ENCODE peak calls at places on chromosomes 1 and 21, in four cellular contexts. One of them, this sample, is unnamed.

GRCh38 chr1:3768811-3769390 is 3.6 kb upstream of the SMIM1 start:
- DNase-seq in A549: no peak
- DNase-seq in esophagus muscularis mucosa: no peak
- DNase-seq in adrenal gland: no peak
- DNase-seq in this sample: no peak

GRCh38 chr1:40312238-40313205 is 4.6 kb downstream of the COL9A2 start:
- DNase-seq in A549: no peak
- DNase-seq in esophagus muscularis mucosa: no peak
- DNase-seq in adrenal gland: no peak
- DNase-seq in this sample: no peak

GRCh38 chr1:225481738-225482137 is 53.9 kb upstream of the LBR start:
- DNase-seq in A549: no peak
- DNase-seq in esophagus muscularis mucosa: peak; percentile 87
- DNase-seq in adrenal gland: no peak
- DNase-seq in this sample: no peak

GRCh38 chr1:1058921-1059493 is 15.1 kb downstream of the RNF223 start:
- DNase-seq in A549: no peak
- DNase-seq in esophagus muscularis mucosa: no peak
- DNase-seq in adrenal gland: no peak
- DNase-seq in this sample: no peak

GRCh38 chr1:62271932-62272728 is 47.1 kb downstream of the KANK4 start:
- DNase-seq in A549: no peak
- DNase-seq in esophagus muscularis mucosa: no peak
- DNase-seq in adrenal gland: no peak
- DNase-seq in this sample: no peak

GRCh38 chr1:19260211-19261138 is 8.9 kb downstream of the MRTO4 start:
- DNase-seq in A549: no peak
- DNase-seq in esophagus muscularis mucosa: no peak
- DNase-seq in adrenal gland: no peak
- DNase-seq in this sample: no peak

GRCh38 chr21:16305686-16306085 is 575.9 kb downstream of the USP25 start:
- DNase-seq in A549: no peak
- DNase-seq in esophagus muscularis mucosa: no peak
- DNase-seq in adrenal gland: no peak
- DNase-seq in this sample: peak; percentile 5

GRCh38 chr1:46806196-46807020 is 7.6 kb downstream of the CYP4B1 start:
- DNase-seq in A549: no peak
- DNase-seq in esophagus muscularis mucosa: peak; percentile 93
- DNase-seq in adrenal gland: peak; percentile 35
- DNase-seq in this sample: no peak

GRCh38 chr1:42316292-42316691 is 18.7 kb downstream of the FOXJ3 start:
- DNase-seq in A549: no peak
- DNase-seq in esophagus muscularis mucosa: no peak
- DNase-seq in adrenal gland: no peak
- DNase-seq in this sample: no peak

GRCh38 chr1:19436716-19437476 is 48.4 kb downstream of the CAPZB start:
- DNase-seq in A549: no peak
- DNase-seq in esophagus muscularis mucosa: peak; percentile 96
- DNase-seq in adrenal gland: peak; percentile 80
- DNase-seq in this sample: no peak

GRCh38 chr1:226980122-226980551 is 40.0 kb downstream of the COQ8A start:
- DNase-seq in A549: no peak
- DNase-seq in esophagus muscularis mucosa: no peak
- DNase-seq in adrenal gland: no peak
- DNase-seq in this sample: no peak

GRCh38 chr1:244322791-244323521 is 128.8 kb downstream of the ADSS2 start:
- DNase-seq in A549: peak; percentile 76
- DNase-seq in esophagus muscularis mucosa: no peak
- DNase-seq in adrenal gland: peak; percentile 55
- DNase-seq in this sample: no peak

GRCh38 chr1:51870603-51871350 is 7.8 kb downstream of the NRDC start:
- DNase-seq in A549: no peak
- DNase-seq in esophagus muscularis mucosa: no peak
- DNase-seq in adrenal gland: no peak
- DNase-seq in this sample: no peak

GRCh38 chr1:194028002-194028401 is 841.6 kb upstream of the B3GALT2 start:
- DNase-seq in A549: no peak
- DNase-seq in esophagus muscularis mucosa: no peak
- DNase-seq in adrenal gland: no peak
- DNase-seq in this sample: no peak

DNA sequence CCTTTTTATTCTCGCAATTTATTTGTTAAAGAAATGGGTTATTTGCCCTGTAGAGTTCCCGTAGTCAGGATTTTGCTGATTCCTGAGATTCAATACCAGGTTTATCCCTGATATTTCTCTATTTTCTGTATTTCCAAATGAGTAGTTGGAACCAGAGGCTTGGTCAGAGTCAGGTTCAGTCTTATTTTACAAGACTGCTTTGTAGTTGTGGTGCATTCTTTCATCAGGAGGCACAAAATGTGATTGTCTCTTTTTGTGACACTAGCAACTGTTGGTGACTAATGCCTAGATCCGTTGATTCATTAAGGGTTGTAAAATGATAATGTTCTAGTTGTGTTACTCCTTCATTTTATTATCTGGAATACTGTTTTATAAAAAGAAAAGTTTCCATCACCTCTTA is 95.5 kb upstream of the TPTE start:
- DNase-seq in A549: no peak
- DNase-seq in esophagus muscularis mucosa: peak; percentile 92
- DNase-seq in adrenal gland: no peak
- DNase-seq in this sample: no peak
- TF ChIP-seq CTCF in A549: no peak
- TF ChIP-seq CTCF in esophagus muscularis mucosa: no peak
- TF ChIP-seq CTCF in adrenal gland: no peak
- TF ChIP-seq CTCF in this sample: no peak

GRCh38 chr1:171935086-171935485 is 93.8 kb downstream of the DNM3 start:
- DNase-seq in A549: no peak
- DNase-seq in esophagus muscularis mucosa: no peak
- DNase-seq in adrenal gland: no peak
- DNase-seq in this sample: no peak

GRCh38 chr1:171931752-171932151 is 90.5 kb downstream of the DNM3 start:
- DNase-seq in A549: no peak
- DNase-seq in esophagus muscularis mucosa: no peak
- DNase-seq in adrenal gland: no peak
- DNase-seq in this sample: no peak

GRCh38 chr1:171934664-171935063 is 93.4 kb downstream of the DNM3 start:
- DNase-seq in A549: no peak
- DNase-seq in esophagus muscularis mucosa: no peak
- DNase-seq in adrenal gland: no peak
- DNase-seq in this sample: no peak

GRCh38 chr1:171929121-171929520 is 87.8 kb downstream of the DNM3 start:
- DNase-seq in A549: no peak
- DNase-seq in esophagus muscularis mucosa: no peak
- DNase-seq in adrenal gland: no peak
- DNase-seq in this sample: no peak
- TF ChIP-seq CTCF in A549: no peak
- TF ChIP-seq CTCF in esophagus muscularis mucosa: peak; percentile 14
- TF ChIP-seq CTCF in adrenal gland: no peak
- TF ChIP-seq CTCF in this sample: peak; percentile 16

GRCh38 chr1:169106095-169106920 is at the start of gene ATP1B1:
- DNase-seq in A549: peak; percentile 91
- DNase-seq in esophagus muscularis mucosa: no peak
- DNase-seq in adrenal gland: peak; percentile 93
- DNase-seq in this sample: peak; percentile 94
- TF ChIP-seq CTCF in A549: no peak
- TF ChIP-seq CTCF in esophagus muscularis mucosa: peak; percentile 73
- TF ChIP-seq CTCF in adrenal gland: peak; percentile 46
- TF ChIP-seq CTCF in this sample: peak; percentile 8

DNA sequence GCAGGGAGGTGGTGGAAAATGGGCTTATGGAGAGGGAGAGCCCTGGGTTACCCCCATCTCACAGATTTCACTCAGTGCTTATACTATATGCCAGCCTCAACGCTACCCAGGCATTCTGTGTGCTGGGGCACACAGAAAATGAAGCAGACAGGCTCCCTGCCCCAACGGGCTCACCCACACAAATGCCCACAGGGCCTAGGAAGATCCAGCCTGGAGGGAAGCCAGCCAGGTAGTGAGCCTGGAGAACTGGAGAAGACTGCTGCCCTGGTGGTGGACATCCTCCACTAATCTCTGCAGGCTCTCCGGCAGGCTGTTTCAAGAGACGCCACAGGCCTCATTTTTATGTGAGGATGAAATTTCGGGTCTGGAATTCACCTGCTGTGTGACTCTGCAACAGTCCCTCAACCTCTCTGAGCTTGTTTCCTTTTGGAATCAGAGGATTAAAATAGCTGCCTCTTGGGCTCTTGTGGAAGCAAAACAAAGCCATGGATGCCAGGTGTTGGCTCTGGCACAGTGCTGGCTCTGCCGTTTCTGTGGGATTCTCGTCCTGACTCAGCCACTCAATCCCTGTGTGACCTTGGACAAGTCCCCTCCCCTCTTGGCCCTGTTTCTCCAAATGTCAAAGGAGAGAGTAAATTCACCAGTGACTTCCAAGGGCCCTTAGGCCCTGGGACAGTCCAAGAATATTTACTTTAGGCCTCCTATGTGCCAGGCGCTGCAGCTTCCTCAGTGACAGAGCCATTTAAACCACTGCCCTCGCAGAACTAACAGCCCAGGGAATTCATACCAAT is 3.6 kb downstream of the PAQR7 start:
- DNase-seq in A549: no peak
- DNase-seq in esophagus muscularis mucosa: no peak
- DNase-seq in adrenal gland: peak; percentile 80
- DNase-seq in this sample: no peak
- TF ChIP-seq CTCF in A549: no peak
- TF ChIP-seq CTCF in esophagus muscularis mucosa: no peak
- TF ChIP-seq CTCF in adrenal gland: no peak
- TF ChIP-seq CTCF in this sample: no peak